ENCODE peak calls at places on chromosomes 7 and 10, in six cellular contexts. One of them, this sample, is unnamed.

GRCh38 chr7:132066776-132067175 is 509.5 kb downstream of the PLXNA4 start:
- DNase-seq in stimulated activated CD8-positive, alpha-beta memory T cell treated with anti-CD3 and anti-CD28 coated beads, Interleukin-15, amount 100 ng/mL, for 24 hours: no peak
- DNase-seq in CD4-positive, alpha-beta memory T cell: no peak
- DNase-seq in stimulated activated CD4-positive, alpha-beta T cell treated with anti-CD3 and anti-CD28 coated beads, Interleukin-1b, Interleukin-23, amount 100 ng/mL, for 48 hours: no peak
- DNase-seq in H7: no peak
- DNase-seq in SHP77: no peak
- DNase-seq in this sample: no peak

GRCh38 chr10:126227762-126228134 is 160.5 kb downstream of the ADAM12 start:
- DNase-seq in stimulated activated CD8-positive, alpha-beta memory T cell treated with anti-CD3 and anti-CD28 coated beads, Interleukin-15, amount 100 ng/mL, for 24 hours: no peak
- DNase-seq in CD4-positive, alpha-beta memory T cell: no peak
- DNase-seq in stimulated activated CD4-positive, alpha-beta T cell treated with anti-CD3 and anti-CD28 coated beads, Interleukin-1b, Interleukin-23, amount 100 ng/mL, for 48 hours: no peak
- DNase-seq in H7: no peak
- DNase-seq in SHP77: no peak
- DNase-seq in this sample: no peak

GRCh38 chr7:28558236-28558635 is 145.9 kb downstream of the CREB5 start:
- DNase-seq in stimulated activated CD8-positive, alpha-beta memory T cell treated with anti-CD3 and anti-CD28 coated beads, Interleukin-15, amount 100 ng/mL, for 24 hours: no peak
- DNase-seq in CD4-positive, alpha-beta memory T cell: no peak
- DNase-seq in stimulated activated CD4-positive, alpha-beta T cell treated with anti-CD3 and anti-CD28 coated beads, Interleukin-1b, Interleukin-23, amount 100 ng/mL, for 48 hours: no peak
- DNase-seq in H7: no peak
- DNase-seq in SHP77: no peak
- DNase-seq in this sample: no peak

GRCh38 chr10:19638173-19638872 is 177.9 kb upstream of the PLXDC2 start:
- DNase-seq in stimulated activated CD8-positive, alpha-beta memory T cell treated with anti-CD3 and anti-CD28 coated beads, Interleukin-15, amount 100 ng/mL, for 24 hours: no peak
- DNase-seq in CD4-positive, alpha-beta memory T cell: no peak
- DNase-seq in stimulated activated CD4-positive, alpha-beta T cell treated with anti-CD3 and anti-CD28 coated beads, Interleukin-1b, Interleukin-23, amount 100 ng/mL, for 48 hours: no peak
- DNase-seq in H7: no peak
- DNase-seq in SHP77: no peak
- DNase-seq in this sample: peak; percentile 6

GRCh38 chr10:28179490-28180099 is 123.3 kb downstream of the MPP7 start:
- DNase-seq in stimulated activated CD8-positive, alpha-beta memory T cell treated with anti-CD3 and anti-CD28 coated beads, Interleukin-15, amount 100 ng/mL, for 24 hours: no peak
- DNase-seq in CD4-positive, alpha-beta memory T cell: peak; percentile 59
- DNase-seq in stimulated activated CD4-positive, alpha-beta T cell treated with anti-CD3 and anti-CD28 coated beads, Interleukin-1b, Interleukin-23, amount 100 ng/mL, for 48 hours: no peak
- DNase-seq in H7: peak; percentile 7
- DNase-seq in SHP77: peak; percentile 63
- DNase-seq in this sample: no peak

GRCh38 chr10:109992485-109992884 is 15.3 kb upstream of the ADD3 start:
- DNase-seq in stimulated activated CD8-positive, alpha-beta memory T cell treated with anti-CD3 and anti-CD28 coated beads, Interleukin-15, amount 100 ng/mL, for 24 hours: no peak
- DNase-seq in CD4-positive, alpha-beta memory T cell: no peak
- DNase-seq in stimulated activated CD4-positive, alpha-beta T cell treated with anti-CD3 and anti-CD28 coated beads, Interleukin-1b, Interleukin-23, amount 100 ng/mL, for 48 hours: no peak
- DNase-seq in H7: no peak
- DNase-seq in SHP77: no peak
- DNase-seq in this sample: no peak

GRCh38 chr7:134085315-134085714 is 41.8 kb upstream of the LRGUK start:
- DNase-seq in stimulated activated CD8-positive, alpha-beta memory T cell treated with anti-CD3 and anti-CD28 coated beads, Interleukin-15, amount 100 ng/mL, for 24 hours: no peak
- DNase-seq in CD4-positive, alpha-beta memory T cell: no peak
- DNase-seq in stimulated activated CD4-positive, alpha-beta T cell treated with anti-CD3 and anti-CD28 coated beads, Interleukin-1b, Interleukin-23, amount 100 ng/mL, for 48 hours: no peak
- DNase-seq in H7: no peak
- DNase-seq in SHP77: no peak
- DNase-seq in this sample: no peak

GRCh38 chr10:126504051-126504760 is 115.9 kb upstream of the ADAM12 start:
- DNase-seq in stimulated activated CD8-positive, alpha-beta memory T cell treated with anti-CD3 and anti-CD28 coated beads, Interleukin-15, amount 100 ng/mL, for 24 hours: no peak
- DNase-seq in CD4-positive, alpha-beta memory T cell: peak; percentile 14
- DNase-seq in stimulated activated CD4-positive, alpha-beta T cell treated with anti-CD3 and anti-CD28 coated beads, Interleukin-1b, Interleukin-23, amount 100 ng/mL, for 48 hours: peak; percentile 6
- DNase-seq in H7: peak; percentile 79
- DNase-seq in SHP77: peak; percentile 68
- DNase-seq in this sample: peak; percentile 11

GRCh38 chr10:24528960-24529359 is 194.7 kb downstream of the ARHGAP21 start:
- DNase-seq in stimulated activated CD8-positive, alpha-beta memory T cell treated with anti-CD3 and anti-CD28 coated beads, Interleukin-15, amount 100 ng/mL, for 24 hours: no peak
- DNase-seq in CD4-positive, alpha-beta memory T cell: no peak
- DNase-seq in stimulated activated CD4-positive, alpha-beta T cell treated with anti-CD3 and anti-CD28 coated beads, Interleukin-1b, Interleukin-23, amount 100 ng/mL, for 48 hours: no peak
- DNase-seq in H7: no peak
- DNase-seq in SHP77: no peak
- DNase-seq in this sample: no peak

This sample was measured in KG1.